ENCODE peak calls at places on chromosomes 1 and 21, in four cellular contexts. X is Ammon's horn; Z is iris pigment epithelial cell; T is effector memory CD8-positive, alpha-beta T cell. C is an unnamed sample.

GRCh38 chr1:79797487-79797886 is 791.0 kb upstream of the ADGRL4 start:
- DNase-seq in Z (no peak), T (no peak), X (no peak), C (no peak)

GRCh38 chr1:203267347-203267846 is 37.9 kb upstream of the BTG2 start:
- DNase-seq in X (peak), T (peak), Z (peak), C (peak)

GRCh38 chr1:100423832-100424337 is 71.6 kb downstream of the CDC14A start:
- DNase-seq in T (no peak), X (no peak), Z (no peak), C (no peak)

GRCh38 chr1:160342520-160342919 is 530 bp downstream of the COPA start:
- DNase-seq in X (no peak), T (peak), Z (peak), C (no peak)

GRCh38 chr1:172778461-172779455 is 119.9 kb downstream of the FASLG start:
- DNase-seq in Z (peak), T (peak), X (no peak), C (no peak)

GRCh38 chr1:245888809-245889208 is 618.3 kb downstream of the SMYD3 start:
- DNase-seq in X (no peak), T (peak), Z (peak), C (no peak)

GRCh38 chr1:90512441-90512840 is 204.7 kb downstream of the BARHL2 start:
- DNase-seq in T (no peak), X (no peak), Z (no peak), C (no peak)

GRCh38 chr21:39062196-39062900 is 120.9 kb downstream of the PSMG1 start:
- DNase-seq in T (no peak), X (no peak), Z (no peak), C (no peak)

GRCh38 chr1:226403522-226404034 is 4.3 kb downstream of the PARP1 start:
- DNase-seq in X (peak), T (no peak), Z (peak), C (no peak)

GRCh38 chr1:152141971-152142584 is 16.9 kb downstream of the RPTN start:
- DNase-seq in X (peak), T (no peak), Z (peak), C (no peak)

GRCh38 chr1:19484793-19485361 is 462 bp downstream of the CAPZB start:
- DNase-seq in X (no peak), Z (no peak), T (peak), C (no peak)

GRCh38 chr1:203668401-203668800 is 41.8 kb downstream of the ATP2B4 start:
- DNase-seq in Z (no peak), T (no peak), X (no peak), C (no peak)

GRCh38 chr1:245952383-245952989 is 554.6 kb downstream of the SMYD3 start:
- DNase-seq in T (no peak), Z (no peak), X (no peak), C (no peak)

GRCh38 chr1:167935252-167936067 is 1.0 kb upstream of the DCAF6 start:
- DNase-seq in T (peak), Z (peak), X (peak), C (peak)

GRCh38 chr1:59718064-59718988 is 96.4 kb upstream of the HOOK1 start:
- DNase-seq in T (no peak), X (no peak), Z (no peak), C (no peak)

GRCh38 chr1:43557744-43558245 is 27.1 kb downstream of the PTPRF start:
- DNase-seq in T (no peak), X (no peak), Z (peak), C (no peak)

GRCh38 chr1:207007352-207008033 is 25.1 kb downstream of the C1orf116 start:
- DNase-seq in X (no peak), Z (peak), T (no peak), C (no peak)

GRCh38 chr1:116290085-116290670 is 82.9 kb upstream of the ATP1A1 start:
- DNase-seq in X (no peak), Z (peak), T (no peak), C (no peak)

GRCh38 chr1:19645544-19646252 is 1.6 kb downstream of the NBL1 start:
- DNase-seq in Z (no peak), T (no peak), X (no peak), C (no peak)

GRCh38 chr1:179082308-179083030 is 599 bp downstream of the TOR3A start:
- DNase-seq in Z (peak), X (no peak), T (peak), C (peak)

GRCh38 chr1:14531519-14531918 is 67.0 kb upstream of the KAZN start:
- DNase-seq in Z (no peak), X (no peak), T (no peak), C (no peak)

GRCh38 chr1:6998267-6998666 is 213.0 kb downstream of the CAMTA1 start:
- DNase-seq in X (no peak), T (no peak), Z (no peak), C (no peak)

GRCh38 chr1:21816602-21817302 is 4.7 kb downstream of the LDLRAD2 start:
- DNase-seq in Z (peak), T (no peak), X (no peak), C (no peak)

GRCh38 chr1:48760889-48761288 is 15.8 kb downstream of the BEND5 start:
- DNase-seq in X (peak), Z (no peak), T (no peak), C (no peak)

GRCh38 chr1:203215573-203215972 is 13.9 kb downstream of the CHIT1 start:
- DNase-seq in X (no peak), T (no peak), Z (no peak), C (no peak)

GRCh38 chr21:41715649-41716321 is 51.1 kb downstream of the RIPK4 start:
- DNase-seq in T (no peak), Z (no peak), X (no peak), C (no peak)

GRCh38 chr1:228664399-228664914 is 70.8 kb upstream of the RHOU start:
- DNase-seq in T (peak), X (peak), Z (peak), C (peak)

GRCh38 chr1:93900723-93901504 is 8.3 kb downstream of the GCLM start:
- DNase-seq in X (no peak), T (no peak), Z (no peak), C (no peak)

GRCh38 chr1:110572751-110573150 is 33.4 kb downstream of the KCNA2 start:
- DNase-seq in Z (no peak), T (no peak), X (no peak), C (no peak)

GRCh38 chr1:172420385-172420784 is at the start of gene C1orf105:
- DNase-seq in Z (no peak), X (no peak), T (no peak), C (no peak)

GRCh38 chr1:10220200-10220599 is 9.8 kb downstream of the KIF1B start:
- DNase-seq in X (no peak), T (no peak), Z (no peak), C (no peak)

GRCh38 chr1:240352769-240353168 is 259.2 kb downstream of the GREM2 start:
- DNase-seq in X (no peak), T (no peak), Z (peak), C (no peak)

GRCh38 chr1:156898151-156898550 is 4.6 kb downstream of the PEAR1 start:
- DNase-seq in Z (peak), T (no peak), X (no peak), C (no peak)

C was measured in natural killer cell.